ENCODE peak calls at places on chromosomes 7 and 10, in seven cellular contexts. C, X, F, Z, K, G and S are unnamed samples.

GRCh38 chr7:1548438-1548831 is 7.6 kb downstream of the TMEM184A start:
- DNase-seq in C (no peak), X (no peak), F (no peak), Z (no peak), K (peak; percentile 25), G (no peak), S (no peak)

GRCh38 chr10:90417056-90417455 is 440.8 kb downstream of the HTR7 start:
- DNase-seq in C (peak; percentile 72), X (no peak), F (no peak), Z (peak; percentile 96), K (no peak), G (no peak), S (no peak)

GRCh38 chr7:101553771-101554445 is 75.2 kb downstream of the MYL10 start:
- DNase-seq in C (no peak), X (no peak), F (no peak), Z (no peak), K (no peak), G (no peak), S (no peak)

GRCh38 chr10:120824864-120825263 is 26.3 kb upstream of the WDR11 start:
- DNase-seq in C (peak; percentile 6), X (peak; percentile 3), F (no peak), Z (peak; percentile 16), K (peak; percentile 17), G (no peak), S (no peak)

GRCh38 chr10:59877191-59877671 is 29.1 kb downstream of the CCDC6 start:
- DNase-seq in C (peak; percentile 60), X (no peak), F (no peak), Z (peak; percentile 92), K (no peak), G (no peak), S (no peak)

GRCh38 chr10:116146374-116146773 is 126.6 kb downstream of the GFRA1 start:
- DNase-seq in C (peak; percentile 12), X (no peak), F (no peak), Z (peak; percentile 34), K (no peak), G (no peak), S (no peak)

GRCh38 chr10:124686707-124687376 is 57.3 kb downstream of the FAM53B start:
- DNase-seq in C (no peak), X (no peak), F (no peak), Z (no peak), K (no peak), G (no peak), S (peak; percentile 34)

GRCh38 chr7:30510124-30511074 is 5.8 kb upstream of the GGCT start:
- DNase-seq in C (peak; percentile 60), X (no peak), F (peak; percentile 20), Z (peak; percentile 55), K (peak; percentile 39), G (no peak), S (no peak)

GRCh38 chr7:45347804-45348203 is 190.2 kb downstream of the RAMP3 start:
- DNase-seq in C (no peak), X (no peak), F (no peak), Z (peak; percentile 23), K (no peak), G (no peak), S (no peak)

GRCh38 chr7:5997210-5997808 is 11.5 kb downstream of the PMS2 start:
- DNase-seq in C (peak; percentile 74), X (peak; percentile 41), F (no peak), Z (peak; percentile 75), K (peak; percentile 86), G (peak; percentile 21), S (peak; percentile 55)

GRCh38 chr7:135185471-135186260 is 15.2 kb upstream of the CYREN start:
- DNase-seq in C (no peak), X (no peak), F (no peak), Z (no peak), K (no peak), G (no peak), S (no peak)